ENCODE peak calls at places on chromosome 22, in six cellular contexts. T is EL, M is neural crest cell, Z is A549, U is neural progenitor cell, E is H4. K is an unnamed sample.

GRCh38 chr22:38953577-38954413 is 3.6 kb upstream of the APOBEC3A start:
- DNase-seq in M (no peak), T (peak; percentile 28), E (no peak), U (no peak), Z (peak; percentile 38), K (no peak)

GRCh38 chr22:39349506-39349966 is 255 bp upstream of the SYNGR1 start:
- DNase-seq in U (peak; percentile 88), T (peak; percentile 36), M (peak; percentile 44), Z (peak; percentile 36), E (no peak), K (no peak)

GRCh38 chr22:21726650-21727049 is 8.9 kb downstream of the YPEL1 start:
- DNase-seq in Z (peak; percentile 20), M (peak; percentile 31), U (peak; percentile 81), T (no peak), E (no peak), K (no peak)

GRCh38 chr22:24284747-24285203 is 14.1 kb downstream of the SPECC1L start:
- DNase-seq in T (peak; percentile 62), M (no peak), U (no peak), Z (no peak), E (no peak), K (no peak)

GRCh38 chr22:48138855-48139254 is 1376.4 kb downstream of the TBC1D22A start:
- DNase-seq in T (no peak), M (no peak), Z (no peak), U (no peak), E (no peak), K (no peak)

GRCh38 chr22:39527481-39527961 is 5.0 kb downstream of the RPS19BP1 start:
- DNase-seq in T (no peak), U (no peak), Z (no peak), M (no peak), E (no peak), K (no peak)

GRCh38 chr22:31952094-31952401 is 7.7 kb downstream of the YWHAH start:
- DNase-seq in U (no peak), T (peak; percentile 26), M (no peak), Z (no peak), E (no peak), K (no peak)

GRCh38 chr22:24599514-24599913 is 3.5 kb upstream of the GGT1 start:
- DNase-seq in M (no peak), U (no peak), Z (no peak), E (no peak), T (no peak), K (no peak)

GRCh38 chr22:23685205-23685784 is 5.5 kb upstream of the RGL4 start:
- DNase-seq in M (no peak), E (no peak), Z (no peak), U (no peak), T (peak; percentile 60), K (peak; percentile 4)

GRCh38 chr22:39352301-39352867 is 2.6 kb downstream of the SYNGR1 start:
- DNase-seq in T (no peak), Z (no peak), U (no peak), M (no peak), E (no peak), K (no peak)

GRCh38 chr22:50399751-50400331 is 56.7 kb downstream of the PPP6R2 start:
- DNase-seq in M (peak; percentile 33), U (peak; percentile 75), Z (peak; percentile 35), E (peak; percentile 27), T (peak; percentile 21), K (no peak)

GRCh38 chr22:44578516-44579230 is 80.6 kb upstream of the RTL6 start:
- DNase-seq in E (no peak), M (no peak), T (no peak), U (no peak), Z (no peak), K (no peak)

GRCh38 chr22:25627271-25627848 is 62.9 kb downstream of the GRK3 start:
- DNase-seq in U (no peak), M (no peak), Z (no peak), T (no peak), E (peak; percentile 21), K (peak; percentile 6)

GRCh38 chr22:29032584-29032983 is 29.0 kb downstream of the C22orf31 start:
- DNase-seq in M (no peak), T (peak; percentile 47), U (no peak), E (peak; percentile 75), Z (no peak), K (peak; percentile 30)